ENCODE peak calls at places on chromosomes 13 and 19, in eight cellular contexts. U is fibroblast of lung, H is cardiac muscle cell, M is nephron progenitor cell, I is cardiac fibroblast, X is foreskin fibroblast, N is AG04450, P is H1. D is an unnamed sample.

GRCh38 chr13:74204606-74205312 is 70.6 kb upstream of the KLF12 start:
- DNase-seq in H (no peak), P (no peak), N (no peak), I (peak; percentile 60), U (peak; percentile 87), M (no peak), X (no peak), D (no peak)

GRCh38 chr13:100102042-100102441 is 13.1 kb downstream of the PCCA start:
- DNase-seq in H (peak; percentile 11), M (no peak), U (peak; percentile 22), N (no peak), I (no peak), P (no peak), X (no peak), D (no peak)

GRCh38 chr19:47447470-47448359 is 24.0 kb downstream of the SLC8A2 start:
- DNase-seq in U (peak; percentile 15), H (peak; percentile 48), P (peak; percentile 100), N (no peak), X (peak; percentile 78), I (peak; percentile 47), M (peak; percentile 88), D (peak; percentile 86)

GRCh38 chr19:38434549-38435051 is 1.1 kb downstream of the RYR1 start:
- DNase-seq in M (peak; percentile 85), U (no peak), N (no peak), H (no peak), I (no peak), X (no peak), P (peak; percentile 89), D (no peak)

GRCh38 chr19:41114132-41114531 is at the start of gene CYP2F1:
- DNase-seq in U (no peak), N (no peak), P (no peak), I (no peak), X (no peak), H (no peak), M (no peak), D (no peak)

GRCh38 chr19:13155472-13156284 is 5.5 kb downstream of the IER2 start:
- DNase-seq in I (peak; percentile 85), N (no peak), M (peak; percentile 89), P (peak; percentile 89), X (peak; percentile 89), U (peak; percentile 79), H (peak; percentile 95), D (peak; percentile 77)

GRCh38 chr19:33395561-33396550 is 22.3 kb downstream of the CEBPG start:
- DNase-seq in X (peak; percentile 63), P (no peak), I (peak; percentile 67), M (no peak), U (peak; percentile 49), N (no peak), H (peak; percentile 73), D (no peak)

GRCh38 chr13:70747305-70747704 is 639.1 kb upstream of the KLHL1 start:
- DNase-seq in I (no peak), M (no peak), P (no peak), X (no peak), N (no peak), U (no peak), H (no peak), D (no peak)

GRCh38 chr19:54320271-54320670 is 7.3 kb upstream of the LILRA5 start:
- DNase-seq in I (no peak), P (no peak), N (no peak), U (no peak), H (no peak), M (no peak), X (no peak), D (no peak)

GRCh38 chr19:38693380-38694223 is 46.2 kb downstream of the ACTN4 start:
- DNase-seq in M (peak; percentile 55), H (peak; percentile 76), N (no peak), P (no peak), X (peak; percentile 85), U (peak; percentile 93), I (peak; percentile 91), D (no peak)

GRCh38 chr19:33456845-33457220 is 64.8 kb downstream of the PEPD start:
- DNase-seq in U (no peak), X (no peak), H (no peak), N (no peak), M (no peak), P (no peak), I (no peak), D (no peak)

GRCh38 chr13:46687810-46688209 is 109.2 kb downstream of the ESD start:
- DNase-seq in M (no peak), N (no peak), H (peak; percentile 69), U (peak; percentile 43), I (peak; percentile 46), P (no peak), X (peak; percentile 38), D (no peak)

GRCh38 chr13:45361596-45362206 is 20.7 kb upstream of the TPT1 start:
- DNase-seq in P (no peak), N (no peak), H (no peak), X (peak; percentile 81), U (peak; percentile 68), M (no peak), I (peak; percentile 69), D (no peak)

GRCh38 chr13:45365558-45365885 is 24.5 kb upstream of the TPT1 start:
- DNase-seq in I (no peak), M (no peak), P (no peak), X (no peak), U (no peak), N (no peak), H (no peak), D (no peak)

GRCh38 chr13:45364876-45365557 is 24.0 kb upstream of the TPT1 start:
- DNase-seq in X (no peak), P (no peak), H (no peak), M (no peak), N (no peak), I (no peak), U (no peak), D (no peak)

GRCh38 chr13:45367358-45367757 is 26.4 kb upstream of the TPT1 start:
- DNase-seq in X (peak; percentile 95), U (peak; percentile 94), P (no peak), N (peak; percentile 45), M (no peak), H (peak; percentile 65), I (peak; percentile 94), D (no peak)

DNA sequence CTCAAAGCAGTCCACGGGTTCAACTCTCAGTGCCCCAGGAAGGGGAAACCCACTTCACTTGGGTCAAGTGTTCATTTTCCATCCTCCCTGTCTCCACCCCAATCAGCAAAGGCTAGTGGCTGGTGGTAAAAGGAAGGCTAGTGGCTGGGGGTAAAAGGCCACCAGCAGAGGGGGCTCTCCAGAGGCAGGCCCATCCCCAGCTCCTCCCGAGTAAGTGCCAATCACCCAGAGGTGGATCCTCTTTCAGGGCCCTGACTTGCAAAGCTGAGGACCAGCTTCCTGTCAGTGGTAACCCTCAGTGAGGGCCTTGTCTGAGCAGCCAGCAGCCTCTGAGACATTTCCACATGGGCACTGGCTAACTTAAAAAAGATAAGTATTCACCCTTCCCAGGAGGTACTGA is 22.0 kb upstream of the TPT1 start:
- DNase-seq in X (no peak), H (no peak), P (peak; percentile 81), I (no peak), N (no peak), M (no peak), U (no peak), D (no peak)
- TF ChIP-seq CTCF in X (no peak), H (no peak), P (peak; percentile 79), I (no peak), N (no peak), M (no peak), U (no peak), D (no peak)

DNA sequence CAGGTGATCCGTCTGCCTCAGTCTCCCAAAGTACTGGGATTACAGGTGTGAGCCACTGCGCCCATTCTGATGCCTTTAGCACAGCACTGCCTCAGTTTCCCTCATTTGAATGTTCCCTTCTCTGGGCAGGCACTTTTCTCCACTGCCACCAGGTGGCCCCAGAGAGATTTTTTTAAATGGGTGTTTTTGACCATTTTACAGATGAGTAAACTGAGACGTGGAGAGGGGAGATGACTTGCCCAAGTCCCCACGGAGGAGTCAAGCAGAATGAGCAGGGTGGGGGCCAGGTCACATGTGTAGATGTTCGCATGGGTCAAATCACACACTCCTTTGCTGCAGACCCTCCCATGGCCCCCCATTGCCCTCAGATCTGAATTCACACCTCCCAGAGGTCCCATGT is 3.2 kb upstream of the PDE4C start:
- DNase-seq in U (no peak), I (no peak), M (no peak), N (no peak), H (no peak), P (no peak), X (no peak), D (no peak)
- TF ChIP-seq CTCF in U (peak; percentile 33), I (peak; percentile 65), M (peak; percentile 41), N (peak; percentile 57), H (peak; percentile 47), P (peak; percentile 46), X (peak; percentile 39), D (peak; percentile 69)

GRCh38 chr13:45120967-45121366 is 657 bp downstream of the GTF2F2 start:
- DNase-seq in I (no peak), P (no peak), U (no peak), X (no peak), N (no peak), H (no peak), M (no peak), D (no peak)

GRCh38 chr13:45119469-45119989 is 781 bp upstream of the GTF2F2 start:
- DNase-seq in X (peak; percentile 63), N (peak; percentile 33), U (peak; percentile 79), P (no peak), M (no peak), H (peak; percentile 78), I (peak; percentile 46), D (no peak)

GRCh38 chr13:45119990-45120864 is at the start of gene GTF2F2:
- DNase-seq in N (peak; percentile 82), P (peak; percentile 97), M (peak; percentile 91), U (peak; percentile 89), I (peak; percentile 91), X (peak; percentile 96), H (peak; percentile 92), D (peak; percentile 86)

GRCh38 chr13:45122941-45123340 is 2.6 kb downstream of the GTF2F2 start:
- DNase-seq in X (no peak), P (no peak), H (no peak), M (no peak), U (no peak), I (no peak), N (no peak), D (no peak)

DNA sequence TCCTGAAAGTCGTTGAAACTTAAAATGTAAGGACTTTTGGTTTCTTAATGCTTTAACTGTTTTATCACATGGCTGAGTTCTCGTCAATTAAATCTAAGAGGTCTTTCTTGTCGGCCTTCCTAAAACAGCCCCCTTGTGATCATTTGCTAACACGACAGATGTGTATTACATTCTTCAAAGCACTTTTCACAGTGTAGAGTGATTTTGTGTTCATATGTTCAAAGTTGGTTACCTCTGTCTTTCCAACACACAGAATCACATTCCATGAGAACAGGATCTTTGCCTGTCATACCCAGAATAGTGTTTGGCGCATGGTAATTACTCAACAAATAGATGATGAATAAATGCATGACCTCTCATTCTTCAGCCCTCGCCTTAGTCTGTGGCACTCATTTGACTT is 1.1 kb downstream of the GTF2F2 start:
- DNase-seq in X (peak; percentile 60), P (no peak), N (no peak), I (peak; percentile 49), U (peak; percentile 43), M (no peak), H (peak; percentile 40), D (no peak)
- TF ChIP-seq CTCF in X (peak; percentile 7), P (no peak), N (peak; percentile 44), I (peak; percentile 12), U (peak; percentile 4), M (peak; percentile 11), H (peak; percentile 17), D (peak; percentile 21)

GRCh38 chr13:36512771-36513170 is 80.5 kb downstream of the CCNA1 start:
- DNase-seq in X (no peak), P (no peak), U (no peak), N (no peak), H (no peak), M (no peak), I (no peak), D (no peak)

GRCh38 chr13:36509369-36509768 is 77.1 kb downstream of the CCNA1 start:
- DNase-seq in N (no peak), M (no peak), I (no peak), P (no peak), X (no peak), U (no peak), H (no peak), D (peak; percentile 12)
- TF ChIP-seq CTCF in N (no peak), M (peak; percentile 15), I (peak; percentile 10), P (no peak), X (no peak), U (no peak), H (peak; percentile 7), D (no peak)